ENCODE peak calls at places on chromosome 5, in six cellular contexts. P is stimulated activated CD4-positive, alpha-beta T cell treated with anti-CD3 and anti-CD28 coated beads, Interleukin-15, amount 100 ng/mL, for 1 hour; O is PC-3; S is ELR; Q is activated T-cell treated with anti-CD3 and anti-CD28 coated beads, Interleukin-2, amount 50 U/mL, for 24 hours; Y is putamen. X is an unnamed sample.

GRCh38 chr5:6780802-6781391 is 67.7 kb downstream of the TENT4A start:
- DNase-seq in P (no peak), S (peak), Y (no peak), O (peak), Q (no peak), X (peak)

GRCh38 chr5:115432691-115433090 is 111.9 kb downstream of the FEM1C start:
- DNase-seq in Q (no peak), O (peak), Y (no peak), P (no peak), S (no peak), X (no peak)

GRCh38 chr5:90528704-90529233 is 615 bp downstream of the LYSMD3 start:
- DNase-seq in Y (no peak), Q (no peak), O (no peak), S (peak), P (no peak), X (no peak)

GRCh38 chr5:85646036-85646435 is 971.7 kb upstream of the COX7C start:
- DNase-seq in S (no peak), P (no peak), Q (no peak), O (no peak), Y (no peak), X (no peak)

GRCh38 chr5:168578006-168578405 is 1.2 kb downstream of the PANK3 start:
- DNase-seq in P (no peak), Q (no peak), Y (no peak), S (peak), O (peak), X (no peak)

GRCh38 chr5:146878471-146879172 is at the start of gene PPP2R2B:
- DNase-seq in Y (peak), O (peak), P (no peak), Q (peak), S (peak), X (peak)

GRCh38 chr5:159459951-159460538 is 129.8 kb upstream of the IL12B start:
- DNase-seq in O (peak), P (no peak), S (peak), Q (no peak), Y (no peak), X (no peak)

GRCh38 chr5:64773533-64773932 is 4.8 kb downstream of the CWC27 start:
- DNase-seq in O (no peak), S (no peak), Y (no peak), Q (no peak), P (no peak), X (no peak)

GRCh38 chr5:95620030-95620869 is at the start of gene GPR150:
- DNase-seq in P (peak), S (peak), O (peak), Q (peak), Y (no peak), X (no peak)

GRCh38 chr5:177594071-177594470 is 2.1 kb downstream of the TMED9 start:
- DNase-seq in Y (no peak), Q (peak), S (no peak), P (no peak), O (no peak), X (no peak)

X was measured in coronary artery.